ENCODE peak calls at places on chromosomes 3 and 15, in seven cellular contexts. C is stimulated activated CD4-positive, alpha-beta T cell treated with anti-CD3 and anti-CD28 coated beads, Interleukin-15, amount 100 ng/mL, for 24 hours; U is H54; H is NCI-H510A treated with DMSO at 0.1 percent for 48 hours; N is GM12865; P is A549; D is NCI-H460. W is an unnamed sample.

GRCh38 chr3:126998320-126998719 is 15.4 kb downstream of the PLXNA1 start:
- DNase-seq in C (no peak), H (no peak), N (no peak), P (no peak), D (no peak), U (no peak), W (no peak)

GRCh38 chr3:29642393-29643033 is 361.6 kb downstream of the RBMS3 start:
- DNase-seq in D (no peak), N (peak; percentile 5), H (no peak), U (peak; percentile 5), P (peak; percentile 31), C (no peak), W (no peak)

GRCh38 chr3:170128977-170129431 is 52.5 kb downstream of the PHC3 start:
- DNase-seq in C (peak; percentile 12), U (peak; percentile 39), P (peak; percentile 29), H (no peak), D (peak; percentile 13), N (peak; percentile 53), W (no peak)

GRCh38 chr15:34483644-34484043 is 46.0 kb upstream of the GOLGA8A start:
- DNase-seq in N (no peak), D (no peak), C (no peak), P (no peak), U (no peak), H (no peak), W (no peak)

GRCh38 chr15:54960266-54960665 is 236.5 kb downstream of the RSL24D1 start:
- DNase-seq in C (no peak), U (no peak), N (no peak), P (no peak), H (no peak), D (no peak), W (no peak)

GRCh38 chr3:188296761-188297689 is 143.1 kb downstream of the LPP start:
- DNase-seq in D (peak; percentile 27), H (peak; percentile 57), P (peak; percentile 73), U (no peak), N (no peak), C (no peak), W (peak; percentile 35)

GRCh38 chr3:53045107-53045783 is 628 bp downstream of the SFMBT1 start:
- DNase-seq in C (peak; percentile 60), N (peak; percentile 83), D (peak; percentile 47), U (peak; percentile 87), P (peak; percentile 45), H (no peak), W (peak; percentile 44)

GRCh38 chr3:24145981-24146822 is 201.1 kb downstream of the NR1D2 start:
- DNase-seq in N (no peak), C (no peak), H (no peak), D (peak; percentile 25), U (peak; percentile 40), P (peak; percentile 57), W (no peak)

GRCh38 chr15:101187820-101188516 is 63.9 kb downstream of the CHSY1 start:
- DNase-seq in P (no peak), C (no peak), H (no peak), N (peak; percentile 52), U (no peak), D (no peak), W (no peak)